ENCODE peak calls at places on chromosomes 11 and 22, in seven cellular contexts. O, F, I, P, X, J and H are unnamed samples.

GRCh38 chr22:20957118-20957690 is 9.9 kb upstream of the AIFM3 start:
- DNase-seq in O (peak; percentile 35), F (peak; percentile 82), I (no peak), P (no peak), X (peak; percentile 27), J (no peak), H (no peak)

GRCh38 chr11:84316866-84317560 is 1030.8 kb upstream of the CCDC90B start:
- DNase-seq in O (no peak), F (no peak), I (no peak), P (peak; percentile 76), X (no peak), J (no peak), H (peak; percentile 16)

GRCh38 chr11:68855205-68855978 is 13.7 kb upstream of the CPT1A start:
- DNase-seq in O (no peak), F (peak; percentile 90), I (no peak), P (peak; percentile 33), X (peak; percentile 45), J (no peak), H (no peak)

GRCh38 chr11:74639533-74639932 is 47.2 kb downstream of the POLD3 start:
- DNase-seq in O (no peak), F (no peak), I (no peak), P (peak; percentile 43), X (no peak), J (no peak), H (no peak)

GRCh38 chr22:44304354-44304753 is 8.4 kb downstream of the SHISAL1 start:
- DNase-seq in O (no peak), F (no peak), I (no peak), P (no peak), X (no peak), J (no peak), H (no peak)

GRCh38 chr22:25942126-25942988 is 200.4 kb downstream of the MYO18B start:
- DNase-seq in O (no peak), F (no peak), I (no peak), P (peak; percentile 25), X (no peak), J (no peak), H (no peak)

GRCh38 chr11:68014157-68014965 is 4.2 kb downstream of the ALDH3B1 start:
- DNase-seq in O (no peak), F (no peak), I (no peak), P (no peak), X (peak; percentile 63), J (no peak), H (peak; percentile 66)

GRCh38 chr22:32775957-32776356 is 25.5 kb upstream of the TIMP3 start:
- DNase-seq in O (no peak), F (no peak), I (no peak), P (peak; percentile 14), X (no peak), J (no peak), H (no peak)

GRCh38 chr22:27718186-27719032 is 83.1 kb downstream of the MN1 start:
- DNase-seq in O (peak; percentile 28), F (peak; percentile 58), I (peak; percentile 97), P (peak; percentile 73), X (peak; percentile 84), J (peak; percentile 86), H (peak; percentile 81)

GRCh38 chr11:1832989-1833365 is 1.8 kb upstream of the SYT8 start:
- DNase-seq in O (no peak), F (peak; percentile 80), I (no peak), P (no peak), X (no peak), J (no peak), H (no peak)

GRCh38 chr11:2862950-2863618 is 22.5 kb downstream of the CDKN1C start:
- DNase-seq in O (no peak), F (no peak), I (no peak), P (no peak), X (no peak), J (no peak), H (no peak)
- H3K27me3 ChIP-seq in O (peaks cover 68% of the 10 kb centered on the region), F (peaks cover 71% of the 10 kb centered on the region), I (no peaks in the 10 kb centered on the region), P (no peaks in the 10 kb centered on the region), X (peaks cover 21% of the 10 kb centered on the region), J (peaks cover 62% of the 10 kb centered on the region), H (peaks cover 49% of the 10 kb centered on the region)

DNA sequence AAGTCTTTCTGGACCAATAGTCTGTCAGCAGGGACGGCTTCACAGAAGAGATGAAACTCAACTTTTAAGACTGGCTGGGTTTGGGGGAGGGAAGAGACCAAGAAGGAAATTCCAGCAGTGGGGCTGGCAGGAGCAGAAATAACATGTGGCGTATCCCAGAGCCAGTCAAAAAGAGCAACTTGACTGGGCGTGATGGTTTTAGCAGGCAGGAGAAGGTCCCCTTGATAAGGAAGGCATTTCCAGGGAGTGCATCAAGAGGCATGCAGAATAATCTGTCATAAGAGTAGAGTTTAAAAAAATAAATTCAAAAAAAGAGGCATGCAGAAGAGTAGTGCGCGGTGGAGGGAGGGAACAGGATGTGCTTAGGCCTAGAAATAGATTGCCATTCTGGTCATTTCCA is 52.5 kb downstream of the C22orf31 start:
- DNase-seq in O (peak; percentile 42), F (no peak), I (no peak), P (no peak), X (no peak), J (no peak), H (no peak)
- TF ChIP-seq CTCF in O (no peak), F (no peak), I (no peak), P (no peak), X (no peak), J (no peak), H (no peak)

DNA sequence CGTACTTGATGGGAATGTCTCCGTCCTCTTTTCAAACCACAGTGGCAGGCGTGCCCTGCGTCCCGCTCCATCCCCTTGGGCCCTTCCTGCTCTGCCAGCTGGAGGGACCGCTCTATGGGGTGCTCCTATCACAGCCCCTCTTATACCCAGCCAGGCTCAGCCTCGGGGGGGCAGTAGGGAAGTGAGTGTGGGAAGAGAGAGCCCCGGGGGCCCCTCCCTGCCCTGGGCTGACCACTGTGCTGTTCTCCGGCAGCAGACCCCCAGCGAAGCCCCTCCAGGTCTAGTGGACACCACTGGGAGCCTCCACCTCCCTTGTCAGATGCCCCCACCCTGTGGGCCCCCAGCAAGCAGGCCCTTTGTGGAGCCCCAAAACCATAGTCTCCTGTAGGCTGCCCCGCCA is 572.5 kb downstream of the BRD1 start:
- DNase-seq in O (no peak), F (no peak), I (no peak), P (no peak), X (no peak), J (no peak), H (no peak)
- H3K27me3 ChIP-seq in O (no peaks in the 10 kb centered on the region), F (peaks cover 47% of the 10 kb centered on the region), I (no peaks in the 10 kb centered on the region), P (no peaks in the 10 kb centered on the region), X (peaks cover 15% of the 10 kb centered on the region), J (no peaks in the 10 kb centered on the region), H (no peaks in the 10 kb centered on the region)

GRCh38 chr11:87740513-87740912 is 434.7 kb downstream of the RAB38 start:
- DNase-seq in O (no peak), F (no peak), I (no peak), P (no peak), X (no peak), J (no peak), H (no peak)

GRCh38 chr11:87740968-87741367 is 434.3 kb downstream of the RAB38 start:
- DNase-seq in O (no peak), F (no peak), I (no peak), P (no peak), X (no peak), J (no peak), H (no peak)

GRCh38 chr11:87739766-87740165 is 435.5 kb downstream of the RAB38 start:
- DNase-seq in O (no peak), F (no peak), I (no peak), P (no peak), X (no peak), J (no peak), H (no peak)

GRCh38 chr11:87743002-87743401 is 432.2 kb downstream of the RAB38 start:
- DNase-seq in O (peak; percentile 23), F (no peak), I (no peak), P (no peak), X (no peak), J (no peak), H (no peak)
- TF ChIP-seq CTCF in O (no peak), F (no peak), I (no peak), P (no peak), X (peak; percentile 35), J (peak; percentile 16), H (peak; percentile 34)

DNA sequence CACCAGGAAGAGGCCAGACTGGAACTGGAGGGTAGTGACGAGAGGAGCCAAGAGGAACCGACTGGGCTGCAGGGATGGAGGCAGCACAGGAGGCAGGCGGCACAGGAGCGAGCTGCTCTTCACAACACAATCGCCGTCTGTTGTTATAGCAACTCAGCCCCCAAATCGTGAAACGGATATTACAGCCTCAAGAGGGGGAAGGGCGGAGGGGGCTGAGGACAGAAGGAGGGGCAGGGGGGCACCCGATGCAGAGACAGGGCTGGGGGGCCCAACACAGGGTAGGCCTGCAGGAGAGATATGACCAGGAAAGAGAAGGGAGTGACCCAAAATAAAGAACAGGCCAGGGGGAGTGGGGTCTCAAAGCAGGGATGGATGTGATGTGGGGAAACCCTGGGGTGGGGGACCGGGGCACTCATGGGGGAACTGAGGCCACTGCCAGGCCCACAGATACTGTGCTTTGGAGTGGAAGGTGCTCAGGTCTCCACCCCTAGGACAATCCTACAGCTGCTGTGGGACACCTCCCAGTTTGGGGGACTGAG is 2.7 kb upstream of the NRXN2 start:
- DNase-seq in O (no peak), F (peak; percentile 56), I (no peak), P (no peak), X (no peak), J (no peak), H (no peak)
- H3K27me3 ChIP-seq in O (peaks cover 23% of the 10 kb centered on the region), F (peaks cover 27% of the 10 kb centered on the region), I (peaks cover 3% of the 10 kb centered on the region), P (no peaks in the 10 kb centered on the region), X (peaks cover 3% of the 10 kb centered on the region), J (peaks cover 31% of the 10 kb centered on the region), H (peaks cover 61% of the 10 kb centered on the region)

GRCh38 chr11:34499719-34500505 is 13.7 kb downstream of the ELF5 start:
- DNase-seq in O (no peak), F (no peak), I (no peak), P (no peak), X (no peak), J (no peak), H (no peak)

GRCh38 chr11:34505874-34506273 is 7.7 kb downstream of the ELF5 start:
- DNase-seq in O (no peak), F (no peak), I (no peak), P (no peak), X (no peak), J (no peak), H (no peak)

GRCh38 chr11:34501500-34501899 is 12.1 kb downstream of the ELF5 start:
- DNase-seq in O (no peak), F (no peak), I (no peak), P (no peak), X (peak; percentile 49), J (no peak), H (peak; percentile 86)

GRCh38 chr11:34501962-34502361 is 11.6 kb downstream of the ELF5 start:
- DNase-seq in O (no peak), F (no peak), I (no peak), P (no peak), X (no peak), J (no peak), H (no peak)

DNA sequence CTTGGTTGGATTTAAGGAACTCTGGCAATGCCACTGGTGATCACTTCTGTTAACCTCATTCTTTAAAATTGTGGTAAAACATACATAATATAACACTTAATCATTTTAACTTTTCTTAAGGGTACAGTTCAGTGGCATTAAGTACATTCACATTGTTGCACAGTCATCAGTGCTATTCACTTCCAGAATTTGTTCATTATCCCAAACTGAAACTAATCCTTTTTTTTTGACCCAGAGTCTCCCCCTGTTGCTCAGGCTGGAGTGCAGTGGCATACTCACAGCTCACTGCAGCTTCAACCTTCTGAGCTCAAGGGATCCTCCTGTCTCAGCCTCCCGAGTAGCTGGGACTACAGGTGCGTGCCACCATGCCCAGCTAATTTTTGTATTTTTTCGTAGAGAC is 10.6 kb downstream of the ELF5 start:
- DNase-seq in O (no peak), F (no peak), I (no peak), P (no peak), X (no peak), J (no peak), H (no peak)
- TF ChIP-seq CTCF in O (no peak), F (no peak), I (no peak), P (no peak), X (no peak), J (no peak), H (no peak)